ENCODE peak calls at places on chromosomes 16 and 17, in eight cellular contexts. J, B, F, O, I, N, G and T are unnamed samples.

GRCh38 chr17:10727192-10727591 is 2.6 kb downstream of the TMEM220 start:
- DNase-seq in B (no peak), J (no peak), G (no peak), I (no peak), O (no peak), N (no peak), F (no peak), T (no peak)

GRCh38 chr17:58302919-58303551 is 22.3 kb upstream of the MPO start:
- DNase-seq in G (no peak), I (no peak), O (no peak), N (no peak), F (no peak), J (no peak), B (no peak), T (no peak)

GRCh38 chr16:5615868-5616642 is 518.5 kb upstream of the EEF2KMT start:
- DNase-seq in J (peak), F (peak), O (peak), N (no peak), I (peak), G (peak), B (no peak), T (peak)

GRCh38 chr17:32471652-32472051 is 15.1 kb upstream of the CDK5R1 start:
- DNase-seq in J (no peak), O (no peak), B (no peak), N (no peak), G (no peak), F (no peak), I (no peak), T (no peak)

GRCh38 chr17:70172921-70173320 is 3.6 kb downstream of the KCNJ2 start:
- DNase-seq in B (peak), J (no peak), N (no peak), F (no peak), I (no peak), O (no peak), G (no peak), T (no peak)

GRCh38 chr17:82297280-82297803 is 20.1 kb downstream of the CD7 start:
- DNase-seq in G (no peak), I (peak), B (peak), J (peak), O (peak), N (peak), F (no peak), T (peak)

GRCh38 chr16:24540575-24541240 is 1.3 kb downstream of the RBBP6 start:
- DNase-seq in F (no peak), O (peak), I (peak), G (no peak), N (peak), J (no peak), B (no peak), T (peak)

GRCh38 chr16:69921125-69921524 is 30.0 kb upstream of the CLEC18A start:
- DNase-seq in N (peak), I (no peak), G (no peak), F (peak), J (no peak), B (no peak), O (no peak), T (no peak)

GRCh38 chr17:21285164-21286065 is 904 bp downstream of the MAP2K3 start:
- DNase-seq in F (no peak), J (no peak), B (no peak), I (peak), G (peak), O (no peak), N (peak), T (peak)

GRCh38 chr17:29376667-29377268 is 13.4 kb upstream of the TAOK1 start:
- DNase-seq in J (peak), G (no peak), I (no peak), N (peak), B (no peak), O (no peak), F (peak), T (no peak)

GRCh38 chr16:84888450-84888849 is 68.7 kb downstream of the CRISPLD2 start:
- DNase-seq in G (no peak), F (no peak), O (no peak), I (no peak), J (peak), N (no peak), B (no peak), T (no peak)

GRCh38 chr17:70130274-70130673 is 39.1 kb upstream of the KCNJ2 start:
- DNase-seq in F (no peak), B (no peak), G (no peak), J (no peak), O (no peak), I (no peak), N (no peak), T (no peak)

GRCh38 chr16:80974649-80975376 is 31.9 kb downstream of the CMC2 start:
- DNase-seq in I (no peak), O (no peak), F (no peak), G (no peak), J (no peak), B (no peak), N (peak), T (no peak)

GRCh38 chr17:2792541-2793169 is 3.6 kb upstream of the RAP1GAP2 start:
- DNase-seq in B (no peak), G (no peak), J (no peak), F (no peak), I (no peak), N (no peak), O (no peak), T (no peak)

GRCh38 chr17:59756236-59756818 is 48.9 kb downstream of the VMP1 start:
- DNase-seq in G (no peak), J (peak), B (peak), F (no peak), N (peak), O (no peak), I (no peak), T (no peak)

GRCh38 chr17:5785867-5786509 is 201.7 kb upstream of the NLRP1 start:
- DNase-seq in G (no peak), F (no peak), J (no peak), N (peak), O (no peak), B (no peak), I (no peak), T (no peak)